ENCODE peak calls at places on chromosomes 7 and 10, in four cellular contexts. Y is A549, O is WTC11, D is K562. E is an unnamed sample.

GRCh38 chr10:62860946-62861345 is 44.8 kb upstream of the EGR2 start:
- DNase-seq in Y (no peak), O (no peak), D (no peak), E (peak)

GRCh38 chr7:23315366-23315765 is 16.2 kb downstream of the MALSU1 start:
- DNase-seq in Y (no peak), O (no peak), D (no peak), E (no peak)

GRCh38 chr7:99211241-99211602 is 3.3 kb upstream of the KPNA7 start:
- DNase-seq in Y (no peak), O (no peak), D (no peak), E (no peak)

GRCh38 chr7:143042159-143042820 is 9.9 kb upstream of the OR6V1 start:
- DNase-seq in Y (no peak), O (no peak), D (no peak), E (peak)

GRCh38 chr10:63593576-63593975 is 72.4 kb downstream of the REEP3 start:
- DNase-seq in Y (no peak), O (no peak), D (no peak), E (no peak)

GRCh38 chr10:47370015-47370767 is 13.9 kb downstream of the ZNF488 start:
- DNase-seq in Y (no peak), O (no peak), D (no peak), E (no peak)

GRCh38 chr7:33694006-33694405 is 211.3 kb upstream of the BMPER start:
- DNase-seq in Y (no peak), O (no peak), D (no peak), E (no peak)

GRCh38 chr7:102272075-102272916 is 14.4 kb upstream of the SH2B2 start:
- DNase-seq in Y (peak), O (peak), D (peak), E (peak)

GRCh38 chr7:45177801-45178200 is 20.2 kb downstream of the RAMP3 start:
- DNase-seq in Y (no peak), O (no peak), D (no peak), E (no peak)

GRCh38 chr10:58806323-58806722 is 293.7 kb downstream of the BICC1 start:
- DNase-seq in Y (no peak), O (no peak), D (no peak), E (peak)

GRCh38 chr10:128930422-128930821 is 536.6 kb upstream of the MGMT start:
- DNase-seq in Y (no peak), O (no peak), D (no peak), E (no peak)

GRCh38 chr10:72315054-72315453 is 39.7 kb downstream of the DNAJB12 start:
- DNase-seq in Y (no peak), O (no peak), D (no peak), E (no peak)

GRCh38 chr7:107939472-107940145 is 48.6 kb downstream of the DLD start:
- DNase-seq in Y (no peak), O (no peak), D (no peak), E (no peak)

GRCh38 chr10:78333362-78334143 is 299.9 kb downstream of the RPS24 start:
- DNase-seq in Y (no peak), O (no peak), D (no peak), E (no peak)
- TF ChIP-seq HMGXB4 in Y (no peak), O (no peak), D (no peak), E (no peak)

DNA sequence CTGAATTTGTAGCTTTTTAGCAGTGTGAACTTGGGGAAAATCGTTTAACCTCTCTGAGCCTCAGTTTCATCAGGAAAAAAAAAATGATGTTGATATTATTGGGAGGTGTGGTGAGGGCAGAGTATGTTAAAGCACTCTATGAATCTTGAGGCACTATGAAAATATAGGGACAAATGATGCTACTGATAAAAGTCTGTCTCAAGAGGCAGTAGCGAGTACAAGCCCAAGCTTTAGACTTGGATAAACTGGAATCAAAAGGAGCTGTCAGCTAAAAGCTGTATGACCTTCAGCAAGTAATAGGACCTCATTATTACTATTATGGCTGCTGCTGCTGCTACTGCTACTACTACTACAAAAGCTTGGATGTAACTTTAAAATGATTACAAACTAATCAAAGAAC is 8.4 kb downstream of the ZNF277 start:
- DNase-seq in Y (no peak), O (no peak), D (no peak), E (no peak)
- TF ChIP-seq HMGXB4 in Y (no peak), O (no peak), D (no peak), E (no peak)

GRCh38 chr10:11865561-11865960 is 42.4 kb downstream of the PROSER2 start:
- DNase-seq in Y (no peak), O (no peak), D (no peak), E (no peak)
- TF ChIP-seq HMGXB4 in Y (no peak), O (no peak), D (no peak), E (no peak)

GRCh38 chr7:140605337-140605736 is 35.3 kb downstream of the DENND2A start:
- DNase-seq in Y (peak), O (no peak), D (no peak), E (no peak)

GRCh38 chr7:140609646-140610045 is 31.0 kb downstream of the DENND2A start:
- DNase-seq in Y (no peak), O (no peak), D (no peak), E (no peak)

GRCh38 chr7:140604760-140605159 is 35.9 kb downstream of the DENND2A start:
- DNase-seq in Y (peak), O (no peak), D (no peak), E (peak)

GRCh38 chr7:140610204-140611165 is 30.1 kb downstream of the DENND2A start:
- DNase-seq in Y (no peak), O (no peak), D (no peak), E (no peak)

DNA sequence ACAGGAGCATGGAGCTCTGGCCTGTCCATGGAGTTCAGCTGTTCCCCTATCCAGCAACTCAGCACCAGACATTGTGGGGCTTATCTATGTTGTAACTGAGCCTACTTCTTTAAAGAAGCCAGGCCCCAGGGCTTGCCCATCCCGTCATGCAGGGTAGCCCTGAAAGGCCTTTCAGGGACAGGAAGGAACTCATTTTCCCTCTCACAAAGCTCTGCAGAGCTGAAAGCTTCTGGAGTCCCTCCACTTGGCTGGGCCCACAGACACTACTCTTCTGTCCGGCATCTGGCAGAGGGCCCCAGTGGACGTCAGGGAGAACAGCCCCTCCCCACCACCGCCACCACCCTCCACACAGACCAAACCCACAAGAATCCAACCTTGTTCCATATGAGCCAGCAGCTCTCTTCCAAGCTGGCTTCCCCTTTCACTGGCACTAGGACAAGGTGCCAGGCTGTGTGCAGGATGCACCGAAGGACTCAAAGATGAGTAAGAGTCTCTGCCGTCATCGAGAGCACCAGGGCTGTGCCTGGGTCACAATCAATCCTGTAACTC is 33.1 kb downstream of the DENND2A start:
- DNase-seq in Y (no peak), O (no peak), D (no peak), E (no peak)
- TF ChIP-seq HMGXB4 in Y (no peak), O (no peak), D (no peak), E (no peak)

GRCh38 chr10:86100581-86101061 is 266.0 kb downstream of the GRID1 start:
- DNase-seq in Y (peak), O (no peak), D (no peak), E (peak)
- TF ChIP-seq HMGXB4 in Y (no peak), O (no peak), D (no peak), E (no peak)

GRCh38 chr10:76546411-76546810 is 1091.2 kb downstream of the KCNMA1 start:
- DNase-seq in Y (no peak), O (no peak), D (no peak), E (no peak)
- TF ChIP-seq HMGXB4 in Y (no peak), O (no peak), D (no peak), E (no peak)

GRCh38 chr10:110396284-110396651 is 91.5 kb upstream of the SMNDC1 start:
- DNase-seq in Y (no peak), O (no peak), D (no peak), E (no peak)

GRCh38 chr10:110397856-110398255 is 93.1 kb upstream of the SMNDC1 start:
- DNase-seq in Y (no peak), O (no peak), D (no peak), E (no peak)

GRCh38 chr10:110399163-110400094 is 94.7 kb upstream of the SMNDC1 start:
- DNase-seq in Y (peak), O (no peak), D (no peak), E (peak)

GRCh38 chr10:110400173-110400947 is 95.6 kb upstream of the SMNDC1 start:
- DNase-seq in Y (peak), O (no peak), D (no peak), E (no peak)

DNA sequence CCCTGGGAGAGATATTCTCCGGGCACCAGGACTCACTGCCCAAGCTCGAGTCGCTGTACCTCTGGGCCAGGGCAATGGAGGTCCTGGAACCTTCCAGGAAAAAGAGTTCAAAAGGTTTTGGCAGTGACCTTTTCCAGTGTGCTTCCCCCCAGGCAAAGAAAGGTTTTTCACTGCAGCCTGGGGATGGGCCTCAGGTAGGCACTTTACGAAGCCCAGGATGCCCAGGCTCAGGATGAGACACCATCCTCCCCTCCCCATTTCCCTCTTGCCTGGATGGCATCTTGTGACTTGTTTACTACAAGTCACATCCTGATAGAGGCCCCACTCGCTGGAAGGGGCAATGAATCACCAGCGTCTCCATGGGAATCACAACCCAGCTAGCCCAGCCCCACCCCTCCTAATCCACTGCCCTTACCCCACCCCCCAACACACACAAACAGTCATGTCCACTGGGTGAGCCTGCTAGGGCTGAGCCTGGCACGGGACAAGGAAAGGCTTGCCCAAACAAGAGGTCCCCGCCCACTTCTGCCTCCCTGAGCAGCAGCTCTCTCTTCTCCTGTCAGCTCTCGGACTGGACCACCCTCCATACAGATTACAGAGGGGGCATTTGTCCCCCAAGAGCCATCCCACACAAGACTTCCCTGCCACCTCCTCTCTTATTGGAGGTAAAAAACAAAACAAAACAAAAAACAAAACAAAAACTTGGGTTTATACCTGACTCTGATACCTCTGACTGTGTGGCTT is 93.9 kb upstream of the SMNDC1 start:
- DNase-seq in Y (peak), O (no peak), D (no peak), E (peak)
- TF ChIP-seq HMGXB4 in Y (no peak), O (no peak), D (no peak), E (no peak)

GRCh38 chr7:41239596-41239995 is 463.3 kb downstream of the INHBA start:
- DNase-seq in Y (no peak), O (no peak), D (no peak), E (no peak)

GRCh38 chr7:41241641-41242040 is 461.2 kb downstream of the INHBA start:
- DNase-seq in Y (no peak), O (no peak), D (no peak), E (no peak)

GRCh38 chr7:41238851-41239331 is 464.0 kb downstream of the INHBA start:
- DNase-seq in Y (no peak), O (no peak), D (no peak), E (no peak)

GRCh38 chr7:41232086-41232485 is 470.8 kb downstream of the INHBA start:
- DNase-seq in Y (no peak), O (no peak), D (no peak), E (no peak)

DNA sequence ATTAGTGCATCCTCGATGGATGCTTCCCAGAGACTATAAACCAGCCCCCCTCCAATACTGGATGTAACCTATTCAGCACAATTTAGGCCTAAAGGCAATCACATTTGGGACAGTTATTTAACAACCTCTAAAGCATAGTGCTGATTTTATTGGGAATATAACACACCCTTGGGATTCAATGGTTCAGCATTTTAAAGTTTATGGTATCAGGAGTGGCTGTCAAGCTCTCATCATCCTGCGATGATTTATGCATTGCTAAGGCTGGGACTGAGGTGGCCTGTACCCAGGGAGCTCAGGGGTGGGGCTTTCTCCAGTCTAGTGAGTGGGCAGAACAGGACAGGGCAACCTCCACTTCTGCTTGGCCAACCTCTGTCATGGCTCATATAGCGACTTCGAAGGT is 464.9 kb downstream of the INHBA start:
- DNase-seq in Y (no peak), O (no peak), D (no peak), E (no peak)
- TF ChIP-seq HMGXB4 in Y (no peak), O (no peak), D (no peak), E (no peak)